ENCODE peak calls at places on chromosomes 3 and 15, in nine cellular contexts. L is adrenal gland, R is osteocyte, I is AG09309, H is AG04450, A is lower lobe of right lung, U is nephron progenitor cell, M is cardiac fibroblast, Z is fibroblast of lung. O is an unnamed sample.

GRCh38 chr3:196920733-196921132 is 21.6 kb downstream of the NCBP2 start:
- DNase-seq in L (no peak), R (no peak), I (no peak), H (no peak), A (no peak), U (no peak), M (no peak), Z (no peak), O (no peak)

GRCh38 chr3:55402886-55403605 is 84.1 kb downstream of the WNT5A start:
- DNase-seq in L (no peak), R (no peak), I (no peak), H (no peak), A (no peak), U (no peak), M (no peak), Z (peak), O (no peak)

GRCh38 chr3:24514139-24514538 is 19.5 kb upstream of the THRB start:
- DNase-seq in L (no peak), R (no peak), I (no peak), H (no peak), A (no peak), U (no peak), M (no peak), Z (no peak), O (no peak)

GRCh38 chr3:32857921-32858320 is 40.1 kb downstream of the TRIM71 start:
- DNase-seq in L (no peak), R (no peak), I (no peak), H (no peak), A (no peak), U (no peak), M (no peak), Z (no peak), O (no peak)

GRCh38 chr15:33132722-33133345 is 61.7 kb downstream of the FMN1 start:
- DNase-seq in L (no peak), R (no peak), I (peak), H (peak), A (no peak), U (peak), M (peak), Z (peak), O (peak)

GRCh38 chr15:65334586-65335231 is 30.2 kb downstream of the RNU5B-1 start:
- DNase-seq in L (no peak), R (no peak), I (no peak), H (no peak), A (no peak), U (peak), M (no peak), Z (no peak), O (no peak)

GRCh38 chr15:42097018-42097417 is 2.7 kb upstream of the PLA2G4D start:
- DNase-seq in L (no peak), R (no peak), I (no peak), H (no peak), A (no peak), U (no peak), M (no peak), Z (no peak), O (no peak)

GRCh38 chr15:33026614-33027013 is 167.9 kb downstream of the FMN1 start:
- DNase-seq in L (no peak), R (no peak), I (no peak), H (no peak), A (peak), U (no peak), M (no peak), Z (no peak), O (no peak)

GRCh38 chr3:171320721-171321120 is 139.5 kb downstream of the TNIK start:
- DNase-seq in L (no peak), R (no peak), I (no peak), H (no peak), A (no peak), U (no peak), M (peak), Z (peak), O (no peak)

GRCh38 chr3:462851-463250 is 266.3 kb downstream of the CHL1 start:
- DNase-seq in L (no peak), R (no peak), I (no peak), H (no peak), A (no peak), U (no peak), M (no peak), Z (no peak), O (no peak)

GRCh38 chr3:61278713-61279112 is 27.5 kb upstream of the FHIT start:
- DNase-seq in L (no peak), R (no peak), I (no peak), H (no peak), A (no peak), U (no peak), M (no peak), Z (no peak), O (no peak)

GRCh38 chr3:132521921-132522320 is 75.1 kb upstream of the ACKR4 start:
- DNase-seq in L (no peak), R (no peak), I (no peak), H (no peak), A (no peak), U (no peak), M (peak), Z (no peak), O (no peak)

GRCh38 chr3:177211503-177212277 is 14.4 kb upstream of the TBL1XR1 start:
- DNase-seq in L (no peak), R (no peak), I (no peak), H (no peak), A (no peak), U (no peak), M (peak), Z (no peak), O (no peak)
- TF ChIP-seq CTCF in L (no peak), R (no peak), I (no peak), H (no peak), A (no peak), U (no peak), M (no peak), Z (no peak), O (no peak)

GRCh38 chr3:126153695-126154360 is 26.6 kb downstream of the ALDH1L1 start:
- DNase-seq in L (no peak), R (peak), I (no peak), H (no peak), A (peak), U (no peak), M (no peak), Z (no peak), O (no peak)
- TF ChIP-seq CTCF in L (no peak), R (no peak), I (no peak), H (no peak), A (no peak), U (no peak), M (no peak), Z (no peak), O (no peak)

GRCh38 chr15:95826831-95827230 is 503.7 kb upstream of the NR2F2 start:
- DNase-seq in L (no peak), R (no peak), I (no peak), H (no peak), A (no peak), U (no peak), M (no peak), Z (no peak), O (peak)
- TF ChIP-seq CTCF in L (no peak), R (peak), I (no peak), H (peak), A (no peak), U (no peak), M (peak), Z (no peak), O (peak)

DNA sequence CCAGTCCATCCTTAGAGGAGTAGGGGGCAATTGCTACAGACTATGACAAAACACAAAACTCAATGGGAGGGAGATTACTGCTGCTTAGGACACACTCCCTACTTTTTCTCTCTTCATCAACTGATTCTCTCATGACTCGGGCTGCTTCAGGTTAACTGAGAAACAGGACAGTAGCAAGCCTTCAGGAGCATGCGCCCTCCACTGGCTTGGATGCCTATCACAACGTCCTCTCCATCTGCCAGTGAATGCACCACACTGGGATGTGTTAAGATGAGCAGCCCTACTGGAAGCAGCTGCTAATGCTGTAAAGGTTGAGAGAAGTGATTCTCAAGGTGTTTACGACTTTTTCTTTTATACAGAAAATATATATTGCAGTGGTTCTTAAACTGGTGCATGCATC is 542.3 kb downstream of the EDEM1 start:
- DNase-seq in L (no peak), R (no peak), I (no peak), H (no peak), A (no peak), U (no peak), M (no peak), Z (no peak), O (no peak)
- TF ChIP-seq CTCF in L (no peak), R (no peak), I (no peak), H (no peak), A (no peak), U (no peak), M (no peak), Z (no peak), O (no peak)

DNA sequence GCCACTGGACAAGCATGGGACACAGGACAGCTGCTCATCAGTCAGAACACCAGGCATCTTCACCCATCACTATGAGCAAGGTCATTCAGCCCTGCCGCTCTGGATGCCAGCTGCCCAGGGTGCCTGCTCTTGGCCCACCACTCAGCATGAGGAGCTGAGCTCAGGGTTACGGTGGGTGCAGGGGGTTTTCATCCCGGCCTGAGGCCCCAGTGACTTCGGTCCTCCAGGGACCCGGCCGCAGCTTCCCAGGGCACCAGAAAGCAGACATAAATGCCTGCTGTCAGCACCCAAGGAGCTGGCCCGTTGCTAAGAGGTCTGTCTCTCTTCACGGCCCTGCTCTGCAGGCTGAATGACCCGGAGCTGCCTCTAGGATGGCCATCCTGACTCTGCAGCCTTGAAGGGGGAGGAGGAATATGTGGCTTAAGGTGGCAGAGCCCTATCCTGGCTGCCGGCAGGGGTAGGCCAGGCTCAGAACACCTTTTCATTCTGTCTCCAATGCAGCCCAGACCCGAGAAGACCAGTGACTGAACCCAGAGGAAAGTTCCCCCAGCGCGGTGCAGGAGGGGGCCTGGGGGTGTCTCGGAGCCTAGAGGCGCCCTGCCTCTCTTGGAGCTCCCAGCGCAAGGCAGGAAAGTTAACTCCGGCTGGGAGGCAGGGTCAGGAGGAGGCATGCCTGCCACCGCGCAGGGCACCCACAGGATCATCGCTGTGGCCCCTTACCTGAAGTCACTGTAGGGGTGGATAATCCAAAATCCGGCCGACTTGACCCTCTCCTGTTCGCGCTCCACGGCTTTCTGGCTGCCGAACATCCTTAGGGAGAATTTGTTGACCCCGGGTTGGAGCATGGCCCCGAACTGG is 1.8 kb downstream of the HCN4 start:
- DNase-seq in L (no peak), R (no peak), I (no peak), H (no peak), A (no peak), U (no peak), M (no peak), Z (no peak), O (no peak)
- TF ChIP-seq CTCF in L (no peak), R (no peak), I (no peak), H (no peak), A (no peak), U (no peak), M (no peak), Z (no peak), O (no peak)

GRCh38 chr3:57961828-57962447 is 46.3 kb upstream of the FLNB start:
- DNase-seq in L (no peak), R (no peak), I (no peak), H (no peak), A (no peak), U (no peak), M (peak), Z (peak), O (peak)
- TF ChIP-seq CTCF in L (peak), R (peak), I (peak), H (peak), A (peak), U (no peak), M (peak), Z (peak), O (peak)

DNA sequence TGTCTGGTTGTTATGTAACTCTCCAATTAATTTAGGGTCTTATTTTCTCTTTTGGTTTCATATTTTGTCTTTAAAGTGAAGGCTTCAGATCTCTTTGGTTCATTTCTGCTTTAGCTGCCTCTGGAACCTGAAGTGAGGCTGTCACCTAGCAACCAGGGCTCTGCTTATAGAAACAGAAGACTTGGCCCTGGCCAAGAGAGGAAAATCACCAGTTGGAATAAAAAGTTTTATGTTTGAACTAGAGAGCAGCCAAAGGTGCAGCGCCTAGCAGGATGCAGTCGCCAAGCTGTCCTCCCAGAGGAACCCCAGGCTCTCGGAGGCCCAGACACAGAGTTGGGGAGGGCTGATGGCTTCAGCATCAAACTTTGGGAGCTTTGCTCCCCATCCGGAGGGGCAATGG is 41.1 kb downstream of the LYZL4 start:
- DNase-seq in L (no peak), R (no peak), I (no peak), H (no peak), A (no peak), U (no peak), M (no peak), Z (no peak), O (peak)
- TF ChIP-seq CTCF in L (no peak), R (no peak), I (no peak), H (no peak), A (no peak), U (no peak), M (no peak), Z (no peak), O (no peak)

DNA sequence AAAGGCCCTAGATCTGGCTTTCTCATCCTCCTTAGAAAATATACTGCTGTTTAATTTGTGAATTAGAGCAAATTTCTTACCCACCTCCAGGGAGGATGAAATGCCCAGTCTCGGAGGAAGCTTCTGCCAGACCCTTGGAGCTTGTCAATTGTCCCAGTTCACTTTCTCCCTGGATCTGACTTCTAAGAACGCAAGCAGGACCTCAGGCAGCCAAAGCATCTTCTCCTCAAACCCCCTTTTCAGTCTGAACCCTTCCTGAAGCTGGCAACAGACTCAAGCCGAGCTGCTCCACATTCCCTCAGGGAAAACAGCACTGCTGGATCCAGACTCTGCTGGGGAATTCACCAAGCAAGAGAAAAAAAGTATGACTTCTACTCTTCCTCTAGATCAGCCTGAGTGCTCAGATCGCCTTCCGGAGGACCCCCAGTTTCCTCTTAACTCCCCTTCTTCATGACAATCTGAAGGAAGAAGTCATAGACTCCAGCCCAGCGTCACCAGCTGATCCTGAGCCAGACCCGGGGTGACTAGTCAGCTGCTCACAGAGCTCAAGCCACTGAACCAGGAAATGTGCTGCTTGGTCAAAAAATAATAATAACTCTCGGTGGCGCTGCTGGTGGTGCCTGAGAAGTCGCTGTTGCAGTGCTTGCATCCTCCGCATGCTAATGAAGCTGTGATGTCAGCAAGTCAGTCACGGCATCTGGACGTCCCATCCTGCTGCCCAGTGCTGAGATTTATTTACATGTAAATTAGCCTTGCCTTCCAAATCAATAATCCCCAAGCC is at the start of gene PRICKLE2:
- DNase-seq in L (peak), R (peak), I (peak), H (peak), A (peak), U (peak), M (peak), Z (peak), O (peak)
- TF ChIP-seq CTCF in L (peak), R (peak), I (peak), H (no peak), A (no peak), U (no peak), M (peak), Z (peak), O (peak)

O was measured in HFFc6.